ENCODE peak calls at places on chromosomes 11 and 22, in nine cellular contexts. D is A673, B is H1, F is fibroblast of lung, N is hepatocyte, V is K562, P is mammary epithelial cell, I is HCT116, O is GM23338. A is an unnamed sample.

GRCh38 chr11:113387605-113388211 is at the start of gene ANKK1:
- DNase-seq in D (no peak), B (peak), F (no peak), N (peak), V (peak), P (no peak), I (peak), O (peak), A (no peak)

GRCh38 chr22:43172191-43172590 is 14.7 kb downstream of the TTLL12 start:
- DNase-seq in D (no peak), B (no peak), F (no peak), N (no peak), V (no peak), P (no peak), I (no peak), O (no peak), A (no peak)

GRCh38 chr11:15829312-15829711 is 527.0 kb downstream of the SOX6 start:
- DNase-seq in D (no peak), B (no peak), F (no peak), N (no peak), V (no peak), P (no peak), I (no peak), O (no peak), A (no peak)

GRCh38 chr11:88059326-88059725 is 115.9 kb downstream of the RAB38 start:
- DNase-seq in D (no peak), B (no peak), F (no peak), N (no peak), V (no peak), P (no peak), I (no peak), O (no peak), A (no peak)

GRCh38 chr22:42645341-42645937 is 3.8 kb downstream of the CYB5R3 start:
- DNase-seq in D (no peak), B (no peak), F (no peak), N (no peak), V (no peak), P (no peak), I (no peak), O (no peak), A (no peak)

GRCh38 chr11:43327987-43328386 is 16.2 kb downstream of the API5 start:
- DNase-seq in D (peak), B (no peak), F (peak), N (peak), V (peak), P (peak), I (no peak), O (no peak), A (no peak)

GRCh38 chr11:44950036-44950624 is 553 bp downstream of the TP53I11 start:
- DNase-seq in D (peak), B (peak), F (no peak), N (peak), V (peak), P (no peak), I (no peak), O (no peak), A (no peak)

GRCh38 chr22:38437416-38437815 is 17.6 kb downstream of the KCNJ4 start:
- DNase-seq in D (no peak), B (no peak), F (no peak), N (no peak), V (no peak), P (no peak), I (no peak), O (no peak), A (no peak)

DNA sequence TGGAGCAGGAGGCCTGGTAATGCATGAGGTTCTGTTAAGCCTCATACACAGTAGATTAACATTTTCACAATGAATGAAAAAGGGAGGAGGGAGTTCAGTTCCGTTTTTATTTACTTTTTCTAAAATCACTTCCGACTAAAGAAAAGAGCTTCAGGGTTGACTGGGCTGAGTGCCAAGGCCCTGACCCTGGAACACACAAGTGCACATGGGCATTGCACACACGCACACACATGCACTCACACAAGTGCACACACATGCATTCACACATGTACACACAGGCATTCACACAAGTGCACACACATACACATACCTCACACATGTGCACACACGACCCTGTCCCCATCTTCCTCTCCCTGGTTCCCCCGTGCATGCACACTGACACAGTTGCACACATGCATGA is 303.3 kb downstream of the BRD1 start:
- DNase-seq in D (no peak), B (no peak), F (no peak), N (no peak), V (no peak), P (no peak), I (no peak), O (no peak), A (no peak)
- H3K4me3 ChIP-seq in D (no peak), B (no peak), F (no peak), N (no peak), V (no peak), P (no peak), I (no peak), O (no peak), A (no peak)

DNA sequence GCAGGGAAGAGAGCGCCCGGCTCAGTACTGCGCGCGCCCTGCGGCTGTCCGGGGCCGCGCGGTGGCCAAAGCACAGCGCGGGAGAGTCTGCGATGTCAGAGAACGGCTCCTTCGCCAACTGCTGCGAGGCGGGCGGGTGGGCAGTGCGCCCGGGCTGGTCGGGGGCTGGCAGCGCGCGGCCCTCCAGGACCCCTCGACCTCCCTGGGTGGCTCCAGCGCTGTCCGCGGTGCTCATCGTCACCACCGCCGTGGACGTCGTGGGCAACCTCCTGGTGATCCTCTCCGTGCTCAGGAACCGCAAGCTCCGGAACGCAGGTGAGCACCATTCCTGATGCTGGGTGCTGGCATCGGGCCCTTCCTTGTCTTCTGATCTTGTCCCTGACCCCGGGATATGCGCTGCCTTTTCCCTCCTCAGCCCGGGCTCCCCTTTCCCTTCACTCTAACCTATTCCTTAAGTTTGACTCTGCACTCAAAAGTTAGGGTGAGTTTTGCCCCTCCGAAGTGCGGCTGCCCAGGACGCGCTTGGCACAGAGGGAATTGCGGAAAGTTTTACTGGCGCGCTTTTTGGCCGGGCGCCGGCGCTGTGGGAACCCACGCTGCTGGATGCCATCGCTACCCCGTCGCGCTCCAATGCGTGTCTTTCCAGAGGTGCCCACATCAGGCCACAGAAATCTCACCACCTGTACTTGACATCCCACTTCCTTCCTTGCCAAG is at the start of gene MTNR1B:
- DNase-seq in D (no peak), B (peak), F (no peak), N (no peak), V (no peak), P (no peak), I (no peak), O (peak), A (no peak)
- TF ChIP-seq EZH2 in D (peak), B (peak), F (peak), N (no peak), V (no peak), P (no peak), I (no peak), O (peak), A (no peak)

GRCh38 chr22:30423296-30423958 is 2.1 kb upstream of the MTFP1 start:
- DNase-seq in D (no peak), B (no peak), F (no peak), N (peak), V (peak), P (peak), I (no peak), O (peak), A (no peak)

GRCh38 chr22:30423959-30424380 is 1.6 kb upstream of the MTFP1 start:
- DNase-seq in D (peak), B (peak), F (peak), N (peak), V (peak), P (peak), I (peak), O (peak), A (peak)

GRCh38 chr22:30420401-30421178 is 5.0 kb upstream of the MTFP1 start:
- DNase-seq in D (no peak), B (no peak), F (peak), N (no peak), V (no peak), P (peak), I (no peak), O (no peak), A (no peak)

GRCh38 chr22:30422481-30423295 is 2.9 kb upstream of the MTFP1 start:
- DNase-seq in D (peak), B (peak), F (peak), N (peak), V (peak), P (peak), I (peak), O (peak), A (no peak)

GRCh38 chr22:30421695-30422480 is 3.7 kb upstream of the MTFP1 start:
- DNase-seq in D (no peak), B (no peak), F (no peak), N (peak), V (peak), P (no peak), I (no peak), O (no peak), A (no peak)
- H3K4me3 ChIP-seq in D (peak), B (peak), F (peak), N (no peak), V (peak), P (no peak), I (peak), O (peak), A (no peak)

GRCh38 chr22:19758896-19759458 is 1.6 kb upstream of the TBX1 start:
- DNase-seq in D (no peak), B (no peak), F (no peak), N (no peak), V (no peak), P (no peak), I (no peak), O (peak), A (no peak)

GRCh38 chr22:19759459-19759993 is 1.1 kb upstream of the TBX1 start:
- DNase-seq in D (peak), B (no peak), F (no peak), N (no peak), V (no peak), P (no peak), I (no peak), O (peak), A (no peak)

GRCh38 chr22:19760652-19761002 is at the start of gene TBX1:
- DNase-seq in D (no peak), B (no peak), F (no peak), N (no peak), V (no peak), P (no peak), I (no peak), O (no peak), A (no peak)

GRCh38 chr22:19761022-19761499 is 483 bp downstream of the TBX1 start:
- DNase-seq in D (no peak), B (no peak), F (no peak), N (no peak), V (peak), P (no peak), I (no peak), O (peak), A (no peak)

DNA sequence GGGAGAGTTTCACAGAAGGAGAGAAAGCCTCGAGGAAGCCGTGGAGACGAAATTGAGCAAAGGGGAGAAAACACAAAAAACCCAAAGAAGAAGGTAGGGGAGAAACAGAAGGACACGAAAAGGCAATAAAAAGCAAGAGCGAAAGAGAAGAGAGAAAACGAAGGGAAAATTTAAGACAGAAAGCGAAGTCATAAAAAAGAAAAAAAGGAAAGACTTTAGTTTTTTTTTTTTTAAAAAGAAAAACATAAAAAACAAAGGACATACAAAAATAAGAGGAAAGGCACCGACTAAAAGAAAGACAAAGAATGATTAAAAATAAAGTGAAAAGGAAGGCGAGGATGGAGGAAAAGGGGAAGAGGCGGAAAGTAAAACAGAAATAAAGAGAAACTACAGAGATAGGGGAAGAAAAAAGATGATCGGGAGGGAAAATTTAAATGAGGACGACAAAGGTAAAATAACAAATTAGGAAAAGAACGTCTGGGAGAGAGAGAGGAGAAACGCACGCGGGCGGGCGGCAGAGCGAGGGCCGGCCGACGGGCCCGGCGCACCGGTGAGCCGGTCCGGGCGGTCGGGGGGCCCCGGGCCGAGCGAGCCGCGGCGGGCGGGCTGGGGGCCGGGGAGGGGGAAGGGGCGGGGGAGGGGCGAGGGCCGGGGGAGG is 455 bp upstream of the TBX1 start:
- DNase-seq in D (no peak), B (no peak), F (no peak), N (no peak), V (peak), P (no peak), I (no peak), O (peak), A (no peak)
- TF ChIP-seq EZH2 in D (peak), B (no peak), F (peak), N (peak), V (peak), P (no peak), I (no peak), O (peak), A (no peak)

GRCh38 chr11:69164824-69165223 is 9.1 kb downstream of the SMIM38 start:
- DNase-seq in D (no peak), B (no peak), F (no peak), N (no peak), V (no peak), P (no peak), I (no peak), O (no peak), A (no peak)

GRCh38 chr11:69167130-69167915 is 11.6 kb downstream of the SMIM38 start:
- DNase-seq in D (peak), B (no peak), F (no peak), N (no peak), V (no peak), P (no peak), I (no peak), O (no peak), A (no peak)

GRCh38 chr11:69165775-69166174 is 10.0 kb downstream of the SMIM38 start:
- DNase-seq in D (no peak), B (no peak), F (no peak), N (no peak), V (no peak), P (no peak), I (no peak), O (no peak), A (no peak)

GRCh38 chr11:69167916-69168691 is 12.4 kb downstream of the SMIM38 start:
- DNase-seq in D (no peak), B (no peak), F (peak), N (no peak), V (no peak), P (peak), I (no peak), O (no peak), A (no peak)

DNA sequence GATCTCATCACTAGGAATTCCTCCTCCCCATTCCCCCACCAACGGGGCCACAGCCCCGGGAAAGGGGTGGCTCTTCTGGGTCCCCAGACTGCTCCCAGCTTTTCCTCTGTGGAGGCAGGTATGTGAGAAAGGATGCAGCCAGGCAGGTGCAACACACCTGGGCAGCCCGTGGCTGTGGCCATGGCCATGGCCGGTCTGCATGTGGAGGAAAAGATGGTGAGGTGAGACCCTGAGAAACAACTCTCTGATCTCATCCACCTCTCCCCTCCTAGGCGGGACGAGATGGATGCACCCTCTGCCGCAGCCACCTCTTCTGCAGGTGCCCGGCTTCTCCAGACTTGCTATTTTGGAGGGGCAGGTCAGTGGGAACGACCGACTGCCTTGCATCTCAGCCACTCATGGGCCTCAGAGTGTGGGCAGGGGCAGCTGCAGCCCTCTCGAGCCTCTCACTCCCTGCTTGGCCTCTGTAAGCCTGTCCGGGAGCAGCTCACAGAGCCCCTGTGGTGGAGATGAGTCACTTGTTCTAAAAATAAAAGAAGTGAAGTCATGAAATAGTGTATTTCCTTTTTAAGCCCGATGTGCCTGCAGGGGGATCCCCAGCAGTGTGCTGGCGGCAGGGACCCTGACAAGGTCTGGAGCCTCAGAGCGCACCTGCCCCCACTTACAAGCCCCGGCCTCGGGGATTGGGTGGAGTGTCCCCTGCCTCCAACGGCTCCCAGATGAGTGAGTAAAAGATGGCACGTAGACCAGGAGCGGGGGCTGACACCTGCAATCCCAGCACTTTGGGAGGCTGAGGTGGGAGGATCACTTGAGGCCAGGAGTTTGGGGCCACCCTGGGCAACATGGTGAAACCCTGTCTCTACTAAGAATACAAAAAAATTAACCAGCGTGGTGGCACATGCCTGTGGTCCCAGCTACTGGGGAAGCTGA is 10.7 kb downstream of the SMIM38 start:
- DNase-seq in D (peak), B (no peak), F (peak), N (peak), V (peak), P (peak), I (peak), O (peak), A (peak)
- H3K4me3 ChIP-seq in D (no peak), B (no peak), F (no peak), N (no peak), V (no peak), P (no peak), I (peak), O (no peak), A (peak)